ENCODE peak calls at places on chromosomes 11 and 22, in six cellular contexts. A, H, C, D, L and Q are unnamed samples.
A peak's percentile ranks its signal among the peaks of the same experiment; 100 is the strongest.

GRCh38 chr11:108793611-108794010 is 128.7 kb downstream of the DDX10 start:
- DNase-seq in L (no peak), H (no peak), C (no peak), A (no peak), D (no peak), Q (no peak)

GRCh38 chr11:70080763-70081162 is 2.6 kb downstream of the ANO1 start:
- DNase-seq in C (no peak), A (peak; percentile 28), D (no peak), H (no peak), L (no peak), Q (no peak)

GRCh38 chr22:45009881-45010531 is at the start of gene PHF21B:
- DNase-seq in L (no peak), D (no peak), C (peak; percentile 11), H (peak; percentile 40), A (peak; percentile 75), Q (peak; percentile 83)

GRCh38 chr11:114125531-114125930 is 66.0 kb downstream of the ZBTB16 start:
- DNase-seq in C (no peak), L (peak; percentile 55), A (no peak), H (no peak), D (no peak), Q (no peak)

GRCh38 chr11:63762662-63763505 is 5.7 kb downstream of the ZFTA start:
- DNase-seq in H (no peak), D (no peak), C (peak; percentile 56), L (peak; percentile 75), A (no peak), Q (no peak)

GRCh38 chr11:116740741-116741140 is 32.0 kb downstream of the BUD13 start:
- DNase-seq in H (no peak), L (no peak), C (no peak), D (no peak), A (no peak), Q (no peak)

GRCh38 chr11:107472966-107473365 is 15.3 kb upstream of the CWF19L2 start:
- DNase-seq in H (no peak), L (no peak), C (no peak), A (no peak), D (no peak), Q (no peak)

GRCh38 chr22:37496651-37497599 is 10.7 kb upstream of the MFNG start:
- DNase-seq in D (no peak), C (peak; percentile 93), L (no peak), H (no peak), A (no peak), Q (no peak)

DNA sequence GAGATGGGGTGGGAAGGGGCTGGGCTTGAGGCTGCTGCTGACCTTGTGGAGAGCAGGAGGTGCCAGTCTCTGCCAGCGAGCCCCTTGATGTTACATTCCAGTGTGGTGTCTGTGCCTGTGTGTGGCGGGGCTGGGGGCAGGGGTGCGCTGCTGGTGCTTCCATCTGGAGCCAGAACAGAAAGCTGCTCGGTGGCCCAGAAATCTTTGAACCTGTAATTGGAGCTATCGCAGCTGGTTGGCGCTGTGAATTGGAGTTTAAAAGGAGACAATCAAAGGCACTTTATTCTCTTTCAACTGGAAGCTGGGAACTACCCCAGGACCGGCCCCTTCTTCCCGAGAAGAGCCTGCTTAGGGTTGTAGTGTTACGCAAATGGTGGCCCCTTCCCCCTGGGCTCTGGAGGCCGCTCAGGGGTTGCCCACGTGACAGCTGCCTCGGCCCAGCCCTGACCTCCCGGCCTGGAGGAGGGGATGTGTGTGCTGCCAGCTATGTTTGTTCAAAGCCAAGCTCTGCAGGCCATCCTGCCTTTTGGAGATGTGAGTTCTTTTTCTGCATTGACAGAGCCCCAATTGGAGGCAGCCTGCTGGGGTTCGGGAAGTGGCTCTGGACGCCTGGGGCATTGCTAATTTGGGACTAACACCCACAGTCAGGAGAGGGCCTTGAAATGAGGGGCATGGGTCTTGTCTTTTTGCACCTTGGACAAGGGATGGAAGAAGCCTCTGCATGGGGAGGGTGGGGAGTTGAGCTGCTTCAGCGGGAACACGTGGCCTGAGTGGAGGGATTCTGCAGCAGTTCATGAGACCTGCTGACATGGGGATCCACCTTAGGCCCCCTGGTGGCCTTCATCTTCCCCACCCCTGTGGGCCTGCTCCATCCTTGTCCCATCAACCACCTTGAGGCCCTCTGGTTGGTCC is 14.0 kb upstream of the ARSA start:
- DNase-seq in D (no peak), A (peak; percentile 42), C (peak; percentile 34), L (no peak), H (peak; percentile 13), Q (no peak)
- TF ChIP-seq CTCF in D (no peak), A (peak; percentile 25), C (peak; percentile 52), L (peak; percentile 5), H (peak; percentile 9), Q (peak; percentile 14)

GRCh38 chr11:21988477-21988876 is 204.4 kb upstream of the ANO5 start:
- DNase-seq in C (no peak), A (no peak), D (no peak), H (no peak), L (no peak), Q (no peak)
- TF ChIP-seq CTCF in C (no peak), A (no peak), D (no peak), H (no peak), L (no peak), Q (no peak)

GRCh38 chr11:123054301-123055065 is 7.5 kb downstream of the HSPA8 start:
- DNase-seq in A (peak; percentile 57), L (no peak), D (no peak), C (peak; percentile 74), H (peak; percentile 80), Q (no peak)
- TF ChIP-seq CTCF in A (peak; percentile 53), L (peak; percentile 60), D (peak; percentile 76), C (peak; percentile 65), H (peak; percentile 54), Q (peak; percentile 79)

GRCh38 chr22:27723150-27723549 is 78.4 kb downstream of the MN1 start:
- DNase-seq in A (no peak), L (no peak), C (no peak), H (no peak), D (no peak), Q (no peak)

GRCh38 chr22:27726344-27726725 is 75.2 kb downstream of the MN1 start:
- DNase-seq in H (no peak), D (no peak), C (no peak), A (no peak), L (peak; percentile 34), Q (no peak)

GRCh38 chr22:27724706-27725105 is 76.8 kb downstream of the MN1 start:
- DNase-seq in C (no peak), L (peak; percentile 84), A (no peak), D (no peak), H (no peak), Q (no peak)

GRCh38 chr22:27724181-27724580 is 77.4 kb downstream of the MN1 start:
- DNase-seq in H (no peak), A (no peak), D (no peak), L (no peak), C (no peak), Q (no peak)

GRCh38 chr22:27723708-27724107 is 77.8 kb downstream of the MN1 start:
- DNase-seq in A (peak; percentile 13), C (no peak), D (no peak), H (no peak), L (no peak), Q (no peak)
- TF ChIP-seq CTCF in A (no peak), C (no peak), D (no peak), H (no peak), L (no peak), Q (no peak)

GRCh38 chr11:94604496-94604895 is 37.3 kb downstream of the PIWIL4 start:
- DNase-seq in D (no peak), H (no peak), C (no peak), L (no peak), A (no peak), Q (no peak)

GRCh38 chr11:94599510-94599909 is 32.3 kb downstream of the PIWIL4 start:
- DNase-seq in D (no peak), L (no peak), H (no peak), A (no peak), C (no peak), Q (no peak)

GRCh38 chr11:94597896-94598295 is 30.7 kb downstream of the PIWIL4 start:
- DNase-seq in C (peak; percentile 32), D (no peak), L (no peak), H (peak; percentile 15), A (no peak), Q (no peak)

GRCh38 chr11:94603587-94603986 is 36.4 kb downstream of the PIWIL4 start:
- DNase-seq in L (no peak), A (no peak), H (no peak), C (no peak), D (no peak), Q (no peak)

GRCh38 chr11:94602430-94603372 is 35.5 kb downstream of the PIWIL4 start:
- DNase-seq in C (peak; percentile 86), A (peak; percentile 29), H (peak; percentile 70), D (peak; percentile 22), L (no peak), Q (no peak)
- TF ChIP-seq CTCF in C (peak; percentile 62), A (peak; percentile 23), H (peak; percentile 34), D (peak; percentile 41), L (no peak), Q (no peak)